ENCODE peak calls at places on chromosomes 7 and 10, in six cellular contexts. One of them, this sample, is unnamed.

GRCh38 chr7:55426676-55427075 is 61.5 kb downstream of the LANCL2 start:
- DNase-seq in activated CD4-positive, CD25-positive, alpha-beta regulatory T cell: no peak
- DNase-seq in SJSA1: no peak
- DNase-seq in A549: no peak
- DNase-seq in neural crest cell: no peak
- DNase-seq in heart left ventricle: no peak
- DNase-seq in this sample: no peak

GRCh38 chr7:38154274-38154673 is 23.8 kb upstream of the STARD3NL start:
- DNase-seq in heart left ventricle: no peak
- DNase-seq in A549: no peak
- DNase-seq in neural crest cell: no peak
- DNase-seq in SJSA1: no peak
- DNase-seq in activated CD4-positive, CD25-positive, alpha-beta regulatory T cell: no peak
- DNase-seq in this sample: no peak

GRCh38 chr10:118721005-118721876 is 33.5 kb downstream of the CACUL1 start:
- DNase-seq in activated CD4-positive, CD25-positive, alpha-beta regulatory T cell: peak; percentile 28
- DNase-seq in A549: peak; percentile 31
- DNase-seq in neural crest cell: peak; percentile 66
- DNase-seq in heart left ventricle: peak; percentile 36
- DNase-seq in SJSA1: peak; percentile 71
- DNase-seq in this sample: peak; percentile 51

GRCh38 chr10:93475871-93476270 is 6.3 kb downstream of the MYOF start:
- DNase-seq in activated CD4-positive, CD25-positive, alpha-beta regulatory T cell: no peak
- DNase-seq in SJSA1: peak; percentile 79
- DNase-seq in neural crest cell: no peak
- DNase-seq in heart left ventricle: no peak
- DNase-seq in A549: peak; percentile 78
- DNase-seq in this sample: no peak

GRCh38 chr10:28897617-28898464 is 220.5 kb downstream of the BAMBI start:
- DNase-seq in SJSA1: no peak
- DNase-seq in A549: no peak
- DNase-seq in neural crest cell: peak; percentile 18
- DNase-seq in heart left ventricle: peak; percentile 57
- DNase-seq in activated CD4-positive, CD25-positive, alpha-beta regulatory T cell: no peak
- DNase-seq in this sample: peak; percentile 25

GRCh38 chr10:129883029-129883428 is 81.0 kb downstream of the EBF3 start:
- DNase-seq in neural crest cell: no peak
- DNase-seq in heart left ventricle: no peak
- DNase-seq in A549: no peak
- DNase-seq in activated CD4-positive, CD25-positive, alpha-beta regulatory T cell: no peak
- DNase-seq in SJSA1: no peak
- DNase-seq in this sample: no peak

GRCh38 chr10:60517805-60518204 is 128.1 kb upstream of the ANK3 start:
- DNase-seq in SJSA1: no peak
- DNase-seq in activated CD4-positive, CD25-positive, alpha-beta regulatory T cell: no peak
- DNase-seq in heart left ventricle: no peak
- DNase-seq in neural crest cell: no peak
- DNase-seq in A549: no peak
- DNase-seq in this sample: no peak

GRCh38 chr7:98203261-98203963 is 7.8 kb upstream of the BHLHA15 start:
- DNase-seq in neural crest cell: no peak
- DNase-seq in SJSA1: no peak
- DNase-seq in activated CD4-positive, CD25-positive, alpha-beta regulatory T cell: no peak
- DNase-seq in heart left ventricle: no peak
- DNase-seq in A549: no peak
- DNase-seq in this sample: no peak

GRCh38 chr7:140074780-140075179 is 12.0 kb upstream of the PARP12 start:
- DNase-seq in A549: no peak
- DNase-seq in SJSA1: peak; percentile 8
- DNase-seq in activated CD4-positive, CD25-positive, alpha-beta regulatory T cell: no peak
- DNase-seq in neural crest cell: no peak
- DNase-seq in heart left ventricle: no peak
- DNase-seq in this sample: no peak

GRCh38 chr7:27873981-27874957 is 134.3 kb downstream of the TAX1BP1 start:
- DNase-seq in heart left ventricle: peak; percentile 62
- DNase-seq in A549: no peak
- DNase-seq in neural crest cell: no peak
- DNase-seq in activated CD4-positive, CD25-positive, alpha-beta regulatory T cell: no peak
- DNase-seq in SJSA1: peak; percentile 39
- DNase-seq in this sample: peak; percentile 89

GRCh38 chr7:51021906-51022570 is 239.3 kb upstream of the GRB10 start:
- DNase-seq in heart left ventricle: peak; percentile 12
- DNase-seq in A549: no peak
- DNase-seq in SJSA1: no peak
- DNase-seq in neural crest cell: no peak
- DNase-seq in activated CD4-positive, CD25-positive, alpha-beta regulatory T cell: no peak
- DNase-seq in this sample: no peak

GRCh38 chr10:76647276-76647675 is 990.3 kb downstream of the KCNMA1 start:
- DNase-seq in neural crest cell: no peak
- DNase-seq in SJSA1: no peak
- DNase-seq in heart left ventricle: no peak
- DNase-seq in activated CD4-positive, CD25-positive, alpha-beta regulatory T cell: no peak
- DNase-seq in A549: no peak
- DNase-seq in this sample: no peak

GRCh38 chr7:46468753-46469356 is 547.8 kb upstream of the IGFBP3 start:
- DNase-seq in activated CD4-positive, CD25-positive, alpha-beta regulatory T cell: no peak
- DNase-seq in heart left ventricle: no peak
- DNase-seq in neural crest cell: peak; percentile 3
- DNase-seq in SJSA1: no peak
- DNase-seq in A549: no peak
- DNase-seq in this sample: no peak

GRCh38 chr10:79239930-79240713 is 107.1 kb upstream of the PPIF start:
- DNase-seq in SJSA1: peak; percentile 91
- DNase-seq in heart left ventricle: no peak
- DNase-seq in neural crest cell: peak; percentile 76
- DNase-seq in A549: no peak
- DNase-seq in activated CD4-positive, CD25-positive, alpha-beta regulatory T cell: no peak
- DNase-seq in this sample: peak; percentile 74

GRCh38 chr7:12228024-12228423 is 16.9 kb downstream of the TMEM106B start:
- DNase-seq in activated CD4-positive, CD25-positive, alpha-beta regulatory T cell: no peak
- DNase-seq in heart left ventricle: no peak
- DNase-seq in neural crest cell: no peak
- DNase-seq in SJSA1: no peak
- DNase-seq in A549: no peak
- DNase-seq in this sample: no peak

GRCh38 chr7:8353991-8354390 is 79.4 kb upstream of the NXPH1 start:
- DNase-seq in A549: no peak
- DNase-seq in SJSA1: no peak
- DNase-seq in activated CD4-positive, CD25-positive, alpha-beta regulatory T cell: no peak
- DNase-seq in heart left ventricle: no peak
- DNase-seq in neural crest cell: no peak
- DNase-seq in this sample: no peak

GRCh38 chr10:74027702-74028101 is 29.8 kb downstream of the VCL start:
- DNase-seq in SJSA1: no peak
- DNase-seq in activated CD4-positive, CD25-positive, alpha-beta regulatory T cell: no peak
- DNase-seq in heart left ventricle: no peak
- DNase-seq in neural crest cell: no peak
- DNase-seq in A549: no peak
- DNase-seq in this sample: no peak

GRCh38 chr7:8389898-8390642 is 43.3 kb upstream of the NXPH1 start:
- DNase-seq in neural crest cell: peak; percentile 46
- DNase-seq in heart left ventricle: no peak
- DNase-seq in activated CD4-positive, CD25-positive, alpha-beta regulatory T cell: no peak
- DNase-seq in A549: peak; percentile 4
- DNase-seq in SJSA1: no peak
- DNase-seq in this sample: no peak

GRCh38 chr10:99667108-99667751 is 7.9 kb downstream of the ENTPD7 start:
- DNase-seq in A549: peak; percentile 36
- DNase-seq in activated CD4-positive, CD25-positive, alpha-beta regulatory T cell: no peak
- DNase-seq in neural crest cell: no peak
- DNase-seq in SJSA1: peak; percentile 53
- DNase-seq in heart left ventricle: no peak
- DNase-seq in this sample: no peak

GRCh38 chr7:33905389-33906032 is at the start of gene BMPER:
- DNase-seq in SJSA1: no peak
- DNase-seq in neural crest cell: peak; percentile 22
- DNase-seq in A549: peak; percentile 43
- DNase-seq in activated CD4-positive, CD25-positive, alpha-beta regulatory T cell: no peak
- DNase-seq in heart left ventricle: no peak
- DNase-seq in this sample: peak; percentile 59

GRCh38 chr10:109773818-109774440 is 149.4 kb downstream of the XPNPEP1 start:
- DNase-seq in activated CD4-positive, CD25-positive, alpha-beta regulatory T cell: no peak
- DNase-seq in SJSA1: peak; percentile 27
- DNase-seq in neural crest cell: no peak
- DNase-seq in A549: peak; percentile 7
- DNase-seq in heart left ventricle: no peak
- DNase-seq in this sample: no peak

GRCh38 chr10:110993024-110993693 is 73.8 kb downstream of the SHOC2 start:
- DNase-seq in neural crest cell: no peak
- DNase-seq in A549: no peak
- DNase-seq in activated CD4-positive, CD25-positive, alpha-beta regulatory T cell: no peak
- DNase-seq in heart left ventricle: no peak
- DNase-seq in SJSA1: peak; percentile 59
- DNase-seq in this sample: no peak

GRCh38 chr7:17580141-17580540 is 281.7 kb downstream of the AHR start:
- DNase-seq in activated CD4-positive, CD25-positive, alpha-beta regulatory T cell: no peak
- DNase-seq in heart left ventricle: no peak
- DNase-seq in A549: no peak
- DNase-seq in neural crest cell: no peak
- DNase-seq in SJSA1: no peak
- DNase-seq in this sample: no peak

GRCh38 chr10:114265392-114266053 is 26.5 kb downstream of the VWA2 start:
- DNase-seq in SJSA1: no peak
- DNase-seq in activated CD4-positive, CD25-positive, alpha-beta regulatory T cell: no peak
- DNase-seq in neural crest cell: no peak
- DNase-seq in heart left ventricle: peak; percentile 41
- DNase-seq in A549: no peak
- DNase-seq in this sample: no peak

GRCh38 chr7:132547806-132548205 is 28.5 kb downstream of the PLXNA4 start:
- DNase-seq in heart left ventricle: no peak
- DNase-seq in neural crest cell: no peak
- DNase-seq in A549: no peak
- DNase-seq in activated CD4-positive, CD25-positive, alpha-beta regulatory T cell: no peak
- DNase-seq in SJSA1: no peak
- DNase-seq in this sample: no peak

GRCh38 chr10:75532253-75532924 is 101.0 kb downstream of the LRMDA start:
- DNase-seq in SJSA1: no peak
- DNase-seq in heart left ventricle: no peak
- DNase-seq in activated CD4-positive, CD25-positive, alpha-beta regulatory T cell: no peak
- DNase-seq in A549: peak; percentile 35
- DNase-seq in neural crest cell: no peak
- DNase-seq in this sample: no peak